ENCODE peak calls at places on chromosome 5, in seven cellular contexts. One of them, this sample, is unnamed.
A peak's percentile ranks its signal among the peaks of the same experiment; 100 is the strongest.

GRCh38 chr5:22591461-22591860 is 261.7 kb downstream of the CDH12 start:
- DNase-seq in activated CD8-positive, alpha-beta T cell treated with anti-CD3 and anti-CD28 coated beads for 36 hours: no peak
- DNase-seq in NB4: no peak
- DNase-seq in NAMALWA: no peak
- DNase-seq in NCI-H460: no peak
- DNase-seq in cardiac fibroblast: no peak
- DNase-seq in ELF-1: no peak
- DNase-seq in this sample: no peak

GRCh38 chr5:73664796-73665195 is 38.8 kb downstream of the ARHGEF28 start:
- DNase-seq in activated CD8-positive, alpha-beta T cell treated with anti-CD3 and anti-CD28 coated beads for 36 hours: no peak
- DNase-seq in NB4: no peak
- DNase-seq in NAMALWA: no peak
- DNase-seq in NCI-H460: no peak
- DNase-seq in cardiac fibroblast: no peak
- DNase-seq in ELF-1: no peak
- DNase-seq in this sample: no peak

GRCh38 chr5:1013238-1013947 is 4.8 kb downstream of the NKD2 start:
- DNase-seq in activated CD8-positive, alpha-beta T cell treated with anti-CD3 and anti-CD28 coated beads for 36 hours: no peak
- DNase-seq in NB4: no peak
- DNase-seq in NAMALWA: no peak
- DNase-seq in NCI-H460: no peak
- DNase-seq in cardiac fibroblast: no peak
- DNase-seq in ELF-1: no peak
- DNase-seq in this sample: no peak

GRCh38 chr5:17221843-17222614 is 4.6 kb downstream of the BASP1 start:
- DNase-seq in activated CD8-positive, alpha-beta T cell treated with anti-CD3 and anti-CD28 coated beads for 36 hours: no peak
- DNase-seq in NB4: peak; percentile 21
- DNase-seq in NAMALWA: no peak
- DNase-seq in NCI-H460: no peak
- DNase-seq in cardiac fibroblast: peak; percentile 27
- DNase-seq in ELF-1: no peak
- DNase-seq in this sample: no peak

GRCh38 chr5:145834554-145834916 is 607 bp downstream of the PRELID2 start:
- DNase-seq in activated CD8-positive, alpha-beta T cell treated with anti-CD3 and anti-CD28 coated beads for 36 hours: no peak
- DNase-seq in NB4: peak; percentile 7
- DNase-seq in NAMALWA: no peak
- DNase-seq in NCI-H460: no peak
- DNase-seq in cardiac fibroblast: no peak
- DNase-seq in ELF-1: no peak
- DNase-seq in this sample: no peak

GRCh38 chr5:65012411-65012972 is 243.8 kb downstream of the CWC27 start:
- DNase-seq in activated CD8-positive, alpha-beta T cell treated with anti-CD3 and anti-CD28 coated beads for 36 hours: no peak
- DNase-seq in NB4: no peak
- DNase-seq in NAMALWA: no peak
- DNase-seq in NCI-H460: no peak
- DNase-seq in cardiac fibroblast: no peak
- DNase-seq in ELF-1: no peak
- DNase-seq in this sample: peak; percentile 83

GRCh38 chr5:143657814-143658395 is 154.1 kb upstream of the HMHB1 start:
- DNase-seq in activated CD8-positive, alpha-beta T cell treated with anti-CD3 and anti-CD28 coated beads for 36 hours: no peak
- DNase-seq in NB4: peak; percentile 16
- DNase-seq in NAMALWA: peak; percentile 13
- DNase-seq in NCI-H460: peak; percentile 15
- DNase-seq in cardiac fibroblast: no peak
- DNase-seq in ELF-1: no peak
- DNase-seq in this sample: peak; percentile 35

GRCh38 chr5:109852371-109853160 is 162.8 kb downstream of the MAN2A1 start:
- DNase-seq in activated CD8-positive, alpha-beta T cell treated with anti-CD3 and anti-CD28 coated beads for 36 hours: peak; percentile 31
- DNase-seq in NB4: no peak
- DNase-seq in NAMALWA: no peak
- DNase-seq in NCI-H460: no peak
- DNase-seq in cardiac fibroblast: peak; percentile 29
- DNase-seq in ELF-1: no peak
- DNase-seq in this sample: no peak

GRCh38 chr5:132067941-132068808 is 5.4 kb upstream of the CSF2 start:
- DNase-seq in activated CD8-positive, alpha-beta T cell treated with anti-CD3 and anti-CD28 coated beads for 36 hours: no peak
- DNase-seq in NB4: no peak
- DNase-seq in NAMALWA: no peak
- DNase-seq in NCI-H460: no peak
- DNase-seq in cardiac fibroblast: no peak
- DNase-seq in ELF-1: no peak
- DNase-seq in this sample: no peak